ENCODE peak calls at places on chromosomes 1 and 21, in ten cellular contexts. G is pancreas, I is GM10248, B is GM23338, Y is IMR-90, L is GM13976, S is RWPE1, U is neural crest cell, A is lower leg skin, D is mucosa of descending colon. T is an unnamed sample.
A peak's percentile ranks its signal among the peaks of the same experiment; 100 is the strongest.

GRCh38 chr1:192476802-192477298 is 98.7 kb upstream of the RGS1 start:
- DNase-seq in G (no peak), I (peak; percentile 15), B (no peak), Y (peak; percentile 69), L (peak; percentile 10), S (no peak), U (no peak), A (no peak), D (peak; percentile 36), T (no peak)

GRCh38 chr1:10850026-10850425 is 53.6 kb upstream of the CASZ1 start:
- DNase-seq in G (no peak), I (no peak), B (no peak), Y (no peak), L (no peak), S (no peak), U (no peak), A (no peak), D (no peak), T (no peak)

GRCh38 chr1:48644950-48645605 is 131.6 kb downstream of the BEND5 start:
- DNase-seq in G (no peak), I (no peak), B (no peak), Y (no peak), L (no peak), S (no peak), U (no peak), A (no peak), D (no peak), T (no peak)

GRCh38 chr21:39000496-39000895 is 182.8 kb downstream of the PSMG1 start:
- DNase-seq in G (no peak), I (no peak), B (no peak), Y (peak; percentile 46), L (no peak), S (no peak), U (no peak), A (no peak), D (no peak), T (peak; percentile 16)

GRCh38 chr1:211653907-211654553 is 21.4 kb downstream of the NEK2 start:
- DNase-seq in G (no peak), I (no peak), B (no peak), Y (peak; percentile 44), L (no peak), S (no peak), U (no peak), A (peak; percentile 64), D (no peak), T (no peak)

GRCh38 chr1:6489799-6490180 is 1.7 kb downstream of the PLEKHG5 start:
- DNase-seq in G (peak; percentile 90), I (peak; percentile 93), B (peak; percentile 85), Y (peak; percentile 69), L (peak; percentile 96), S (peak; percentile 81), U (peak; percentile 77), A (peak; percentile 94), D (peak; percentile 83), T (peak; percentile 85)

GRCh38 chr1:15943515-15944307 is 32.2 kb downstream of the ZBTB17 start:
- DNase-seq in G (no peak), I (no peak), B (no peak), Y (no peak), L (peak; percentile 27), S (no peak), U (no peak), A (peak; percentile 84), D (no peak), T (no peak)

GRCh38 chr1:42259739-42260064 is 75.3 kb downstream of the FOXJ3 start:
- DNase-seq in G (no peak), I (no peak), B (no peak), Y (peak; percentile 42), L (no peak), S (no peak), U (no peak), A (no peak), D (no peak), T (no peak)

GRCh38 chr1:218436346-218436745 is 91.2 kb downstream of the TGFB2 start:
- DNase-seq in G (no peak), I (no peak), B (no peak), Y (no peak), L (no peak), S (no peak), U (no peak), A (no peak), D (no peak), T (no peak)

GRCh38 chr1:93905734-93906133 is 3.5 kb downstream of the GCLM start:
- DNase-seq in G (no peak), I (no peak), B (no peak), Y (peak; percentile 62), L (no peak), S (peak; percentile 10), U (no peak), A (no peak), D (no peak), T (no peak)

GRCh38 chr1:29916656-29917369 is 680.5 kb downstream of the PTPRU start:
- DNase-seq in G (no peak), I (no peak), B (no peak), Y (no peak), L (no peak), S (no peak), U (no peak), A (no peak), D (no peak), T (no peak)

GRCh38 chr1:29906927-29907326 is 670.6 kb downstream of the PTPRU start:
- DNase-seq in G (no peak), I (no peak), B (no peak), Y (no peak), L (no peak), S (no peak), U (no peak), A (no peak), D (no peak), T (no peak)

GRCh38 chr1:29912413-29912812 is 676.1 kb downstream of the PTPRU start:
- DNase-seq in G (no peak), I (no peak), B (no peak), Y (peak; percentile 54), L (no peak), S (no peak), U (no peak), A (no peak), D (no peak), T (no peak)
- TF ChIP-seq CTCF in G (no peak), I (no peak), B (peak; percentile 41), Y (peak; percentile 54), L (no peak), S (peak; percentile 8), U (peak; percentile 38), A (no peak), D (no peak), T (no peak)

GRCh38 chr1:5120559-5120958 is 466.1 kb downstream of the AJAP1 start:
- DNase-seq in G (no peak), I (no peak), B (no peak), Y (no peak), L (no peak), S (no peak), U (no peak), A (no peak), D (no peak), T (no peak)

GRCh38 chr1:5125208-5125607 is 470.8 kb downstream of the AJAP1 start:
- DNase-seq in G (no peak), I (no peak), B (no peak), Y (no peak), L (no peak), S (no peak), U (no peak), A (no peak), D (no peak), T (no peak)

DNA sequence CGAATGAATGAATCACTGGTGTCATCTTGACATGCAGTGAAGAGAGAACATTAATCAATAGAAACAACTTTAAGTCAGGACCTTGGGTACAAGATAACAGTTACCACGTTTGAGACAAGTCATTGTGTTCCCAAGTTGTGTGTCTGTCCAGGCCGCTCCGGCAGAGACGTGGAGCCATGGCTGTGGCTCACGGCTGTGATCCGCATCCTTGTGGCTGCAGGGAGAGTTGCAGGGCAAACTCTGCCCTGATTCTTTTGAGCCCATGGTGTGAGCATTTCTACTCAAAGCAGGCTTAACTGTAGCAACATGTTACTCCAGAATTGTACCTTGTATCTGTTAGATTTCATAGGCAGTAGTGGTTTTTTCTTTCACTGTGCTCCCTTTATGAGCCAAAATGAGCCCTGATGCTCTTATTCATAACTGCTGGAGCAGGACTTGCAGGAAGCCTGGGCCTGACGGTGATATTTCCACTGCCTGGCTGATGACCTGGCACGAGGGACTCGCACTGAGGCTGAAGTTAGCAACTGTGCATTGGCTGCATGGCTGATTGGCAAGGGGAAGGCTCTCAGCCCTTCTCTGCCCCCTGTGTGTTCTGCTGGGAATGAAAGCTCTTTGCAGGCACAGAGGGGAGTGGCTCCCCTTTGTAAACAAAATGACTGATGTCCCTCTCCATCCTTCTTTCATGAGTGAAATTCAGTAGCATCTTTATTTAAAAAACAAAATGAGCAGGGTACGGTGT is 465.3 kb downstream of the AJAP1 start:
- DNase-seq in G (no peak), I (no peak), B (no peak), Y (no peak), L (no peak), S (no peak), U (peak; percentile 42), A (no peak), D (no peak), T (peak; percentile 29)
- TF ChIP-seq CTCF in G (no peak), I (no peak), B (no peak), Y (no peak), L (no peak), S (no peak), U (peak; percentile 71), A (no peak), D (no peak), T (peak; percentile 33)

GRCh38 chr1:237736372-237737029 is 154.2 kb downstream of the ZP4 start:
- DNase-seq in G (no peak), I (no peak), B (peak; percentile 75), Y (peak; percentile 1), L (no peak), S (peak; percentile 27), U (no peak), A (no peak), D (no peak), T (no peak)
- TF ChIP-seq CTCF in G (no peak), I (no peak), B (peak; percentile 67), Y (no peak), L (peak; percentile 7), S (no peak), U (peak; percentile 51), A (no peak), D (no peak), T (no peak)

DNA sequence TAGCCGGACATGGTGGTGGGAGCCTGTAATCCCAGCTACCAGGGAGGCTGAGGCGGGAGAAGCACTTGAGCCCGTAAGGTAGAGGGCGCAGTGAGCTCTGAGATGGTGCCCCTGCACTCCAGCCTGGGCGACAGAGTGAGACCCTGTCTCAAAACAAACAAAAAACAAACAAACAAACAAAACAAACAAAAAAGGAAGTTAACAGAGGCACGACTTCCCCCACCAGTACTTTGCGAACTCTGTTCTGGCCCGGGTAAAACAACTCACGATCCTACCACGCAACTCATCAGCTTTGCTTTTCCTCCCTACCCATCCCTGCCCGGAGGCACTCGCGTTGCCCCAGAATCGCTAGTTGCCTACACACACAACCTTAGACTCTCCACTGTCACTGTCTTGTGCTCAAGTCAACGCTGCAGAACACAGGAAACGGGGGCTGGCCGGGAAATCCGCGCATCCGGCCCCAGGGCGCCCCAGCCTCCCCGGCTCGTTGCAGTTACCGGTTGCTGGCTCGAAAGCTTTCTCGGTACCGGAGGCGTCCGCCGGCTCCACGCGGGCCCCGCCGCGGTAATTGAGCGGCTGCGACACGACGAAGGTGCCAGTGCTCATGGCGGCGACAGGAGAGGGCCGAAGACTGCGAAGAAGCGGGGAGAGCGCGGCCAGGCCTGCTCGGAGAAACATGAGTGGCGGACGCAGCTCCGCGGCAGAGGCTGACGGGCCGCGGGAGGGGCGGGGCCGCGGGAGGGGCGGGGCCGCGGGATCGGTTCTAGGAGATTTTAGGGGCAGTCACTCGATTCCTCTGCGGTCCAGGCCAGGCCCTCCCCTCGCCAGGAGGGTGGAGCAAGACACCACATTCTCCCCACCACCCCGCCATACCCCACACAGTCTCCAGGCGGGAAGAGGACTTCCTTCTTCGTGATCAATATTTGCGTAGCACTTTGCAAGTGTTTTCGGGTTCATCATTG is at the start of gene ALDH9A1:
- DNase-seq in G (peak; percentile 92), I (peak; percentile 90), B (peak; percentile 92), Y (peak; percentile 76), L (peak; percentile 92), S (peak; percentile 80), U (peak; percentile 79), A (peak; percentile 97), D (peak; percentile 93), T (peak; percentile 92)
- TF ChIP-seq CTCF in G (no peak), I (peak; percentile 48), B (peak; percentile 52), Y (peak; percentile 23), L (peak; percentile 47), S (peak; percentile 52), U (peak; percentile 58), A (no peak), D (no peak), T (no peak)